ENCODE peak calls at places on chromosomes 11 and 22, in seven cellular contexts. One of them, this sample, is unnamed.

GRCh38 chr22:36659762-36660509 is 43.6 kb downstream of the CACNG2 start:
- DNase-seq in H1: no peak
- DNase-seq in GM12891: no peak
- DNase-seq in SK-N-SH: peak
- DNase-seq in HepG2: peak
- DNase-seq in GM12878: no peak
- DNase-seq in K562: peak
- DNase-seq in this sample: peak

GRCh38 chr22:28407645-28408044 is 272.0 kb downstream of the TTC28 start:
- DNase-seq in HepG2: no peak
- DNase-seq in SK-N-SH: no peak
- DNase-seq in K562: no peak
- DNase-seq in H1: no peak
- DNase-seq in GM12891: no peak
- DNase-seq in GM12878: no peak
- DNase-seq in this sample: no peak

GRCh38 chr11:102220728-102221467 is 96.4 kb upstream of the BIRC3 start:
- DNase-seq in K562: no peak
- DNase-seq in H1: no peak
- DNase-seq in GM12891: no peak
- DNase-seq in SK-N-SH: no peak
- DNase-seq in GM12878: no peak
- DNase-seq in HepG2: no peak
- DNase-seq in this sample: no peak

GRCh38 chr22:30115705-30116104 is 35.4 kb downstream of the HORMAD2 start:
- DNase-seq in GM12878: no peak
- DNase-seq in K562: no peak
- DNase-seq in GM12891: no peak
- DNase-seq in H1: no peak
- DNase-seq in SK-N-SH: no peak
- DNase-seq in HepG2: no peak
- DNase-seq in this sample: no peak

GRCh38 chr11:6431861-6432260 is 8.9 kb downstream of the HPX start:
- DNase-seq in GM12878: no peak
- DNase-seq in H1: no peak
- DNase-seq in K562: no peak
- DNase-seq in HepG2: no peak
- DNase-seq in SK-N-SH: no peak
- DNase-seq in GM12891: no peak
- DNase-seq in this sample: no peak

GRCh38 chr22:48477031-48477721 is 1350.5 kb downstream of the BRD1 start:
- DNase-seq in GM12891: no peak
- DNase-seq in HepG2: no peak
- DNase-seq in SK-N-SH: no peak
- DNase-seq in GM12878: no peak
- DNase-seq in H1: no peak
- DNase-seq in K562: no peak
- DNase-seq in this sample: no peak

GRCh38 chr22:39132281-39132680 is 20.2 kb downstream of the CBX7 start:
- DNase-seq in GM12878: no peak
- DNase-seq in K562: no peak
- DNase-seq in SK-N-SH: no peak
- DNase-seq in H1: no peak
- DNase-seq in GM12891: no peak
- DNase-seq in HepG2: no peak
- DNase-seq in this sample: no peak

GRCh38 chr11:102187416-102188125 is 77.3 kb downstream of the YAP1 start:
- DNase-seq in SK-N-SH: peak
- DNase-seq in K562: no peak
- DNase-seq in GM12878: no peak
- DNase-seq in HepG2: peak
- DNase-seq in H1: no peak
- DNase-seq in GM12891: no peak
- DNase-seq in this sample: no peak

GRCh38 chr22:43884600-43885318 is 7.1 kb downstream of the PNPLA5 start:
- DNase-seq in K562: peak
- DNase-seq in SK-N-SH: peak
- DNase-seq in HepG2: no peak
- DNase-seq in H1: peak
- DNase-seq in GM12878: peak
- DNase-seq in GM12891: peak
- DNase-seq in this sample: peak

DNA sequence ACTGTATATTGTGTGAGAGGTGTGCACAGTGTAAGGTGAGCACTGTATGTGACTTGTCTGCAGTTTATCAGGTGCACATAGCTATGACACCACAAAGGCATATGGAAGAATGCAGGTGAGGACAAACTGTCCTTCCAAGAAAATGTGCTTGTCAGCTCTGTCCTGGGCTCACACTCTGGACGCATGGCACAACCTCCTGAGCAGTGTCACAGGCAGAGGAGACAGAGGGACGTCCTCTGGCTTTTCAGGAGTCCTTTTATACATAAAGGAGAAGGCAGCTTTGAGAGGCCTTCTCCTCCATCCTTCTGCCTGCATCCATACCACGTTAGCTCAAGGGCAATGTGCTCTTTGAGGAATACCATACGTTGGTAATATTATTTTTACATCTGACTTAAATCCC is 7.5 kb upstream of the MYOD1 start:
- DNase-seq in K562: no peak
- DNase-seq in H1: no peak
- DNase-seq in GM12878: no peak
- DNase-seq in GM12891: no peak
- DNase-seq in SK-N-SH: no peak
- DNase-seq in HepG2: no peak
- DNase-seq in this sample: no peak
- TF ChIP-seq TAF1 in K562: no peak
- TF ChIP-seq TAF1 in H1: no peak
- TF ChIP-seq TAF1 in GM12878: no peak
- TF ChIP-seq TAF1 in GM12891: no peak
- TF ChIP-seq TAF1 in SK-N-SH: no peak
- TF ChIP-seq TAF1 in HepG2: no peak
- TF ChIP-seq TAF1 in this sample: no peak

GRCh38 chr22:35555941-35556547 is 15.4 kb downstream of the RASD2 start:
- DNase-seq in SK-N-SH: no peak
- DNase-seq in GM12891: no peak
- DNase-seq in H1: no peak
- DNase-seq in HepG2: no peak
- DNase-seq in GM12878: no peak
- DNase-seq in K562: no peak
- DNase-seq in this sample: no peak

GRCh38 chr22:35556666-35557065 is 16.0 kb downstream of the RASD2 start:
- DNase-seq in HepG2: no peak
- DNase-seq in SK-N-SH: no peak
- DNase-seq in H1: no peak
- DNase-seq in GM12891: no peak
- DNase-seq in K562: no peak
- DNase-seq in GM12878: no peak
- DNase-seq in this sample: no peak

GRCh38 chr22:35559354-35560005 is 18.8 kb downstream of the RASD2 start:
- DNase-seq in GM12878: no peak
- DNase-seq in HepG2: no peak
- DNase-seq in SK-N-SH: no peak
- DNase-seq in K562: no peak
- DNase-seq in GM12891: no peak
- DNase-seq in H1: no peak
- DNase-seq in this sample: no peak

GRCh38 chr22:35558719-35559118 is 18.1 kb downstream of the RASD2 start:
- DNase-seq in H1: no peak
- DNase-seq in HepG2: no peak
- DNase-seq in K562: no peak
- DNase-seq in GM12891: no peak
- DNase-seq in SK-N-SH: no peak
- DNase-seq in GM12878: no peak
- DNase-seq in this sample: no peak

DNA sequence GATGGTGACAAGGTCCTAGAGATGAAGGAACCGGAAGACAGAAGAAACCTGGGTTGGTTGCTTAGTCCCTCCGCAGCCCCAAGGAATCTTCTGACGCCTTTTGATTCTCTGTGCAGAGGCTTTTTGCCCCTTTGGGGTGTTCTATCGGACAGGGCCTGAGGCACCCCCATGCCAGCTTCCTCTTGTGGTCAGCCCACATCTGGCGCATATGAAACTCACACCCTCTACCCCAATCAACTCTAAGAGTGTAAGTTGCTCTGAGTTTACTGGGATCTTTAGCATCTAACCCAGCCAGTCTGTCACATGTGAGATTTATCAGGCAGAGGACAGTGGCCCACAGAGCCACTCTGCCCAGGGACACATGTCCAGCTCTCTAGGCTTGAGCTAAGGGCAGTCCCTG is 17.4 kb downstream of the RASD2 start:
- DNase-seq in GM12891: no peak
- DNase-seq in H1: no peak
- DNase-seq in K562: no peak
- DNase-seq in HepG2: no peak
- DNase-seq in SK-N-SH: no peak
- DNase-seq in GM12878: no peak
- DNase-seq in this sample: no peak
- TF ChIP-seq TAF1 in GM12891: no peak
- TF ChIP-seq TAF1 in H1: no peak
- TF ChIP-seq TAF1 in K562: no peak
- TF ChIP-seq TAF1 in HepG2: no peak
- TF ChIP-seq TAF1 in SK-N-SH: no peak
- TF ChIP-seq TAF1 in GM12878: no peak
- TF ChIP-seq TAF1 in this sample: no peak

GRCh38 chr22:50180727-50181521 is 4.8 kb upstream of the TRABD start:
- DNase-seq in H1: no peak
- DNase-seq in GM12891: no peak
- DNase-seq in SK-N-SH: no peak
- DNase-seq in GM12878: no peak
- DNase-seq in HepG2: no peak
- DNase-seq in K562: no peak
- DNase-seq in this sample: no peak
- TF ChIP-seq TAF1 in H1: no peak
- TF ChIP-seq TAF1 in GM12891: no peak
- TF ChIP-seq TAF1 in SK-N-SH: no peak
- TF ChIP-seq TAF1 in GM12878: no peak
- TF ChIP-seq TAF1 in HepG2: no peak
- TF ChIP-seq TAF1 in K562: no peak
- TF ChIP-seq TAF1 in this sample: no peak

DNA sequence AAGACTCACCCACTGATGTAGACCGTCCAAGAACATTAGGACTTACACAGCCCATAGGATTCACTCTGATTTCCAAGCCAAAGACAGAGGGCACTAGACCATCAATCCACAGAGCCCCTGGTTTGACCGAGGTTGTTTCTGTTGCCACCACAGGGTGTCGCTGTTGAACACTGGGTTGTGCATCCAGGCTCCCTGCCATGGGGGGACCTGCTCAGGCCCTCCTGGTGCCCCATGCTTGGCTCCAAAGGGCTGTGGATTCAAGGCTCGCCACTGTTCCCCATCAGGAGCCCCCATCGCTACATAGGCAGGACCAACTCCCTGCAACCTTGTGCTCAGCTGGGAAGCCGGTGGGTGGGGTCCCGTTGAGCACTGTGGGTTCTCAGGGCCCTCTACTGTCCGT is 128.0 kb upstream of the ANO1 start:
- DNase-seq in K562: peak
- DNase-seq in H1: peak
- DNase-seq in SK-N-SH: peak
- DNase-seq in GM12891: peak
- DNase-seq in HepG2: peak
- DNase-seq in GM12878: no peak
- DNase-seq in this sample: no peak
- TF ChIP-seq TAF1 in K562: no peak
- TF ChIP-seq TAF1 in H1: no peak
- TF ChIP-seq TAF1 in SK-N-SH: no peak
- TF ChIP-seq TAF1 in GM12891: no peak
- TF ChIP-seq TAF1 in HepG2: no peak
- TF ChIP-seq TAF1 in GM12878: no peak
- TF ChIP-seq TAF1 in this sample: no peak

DNA sequence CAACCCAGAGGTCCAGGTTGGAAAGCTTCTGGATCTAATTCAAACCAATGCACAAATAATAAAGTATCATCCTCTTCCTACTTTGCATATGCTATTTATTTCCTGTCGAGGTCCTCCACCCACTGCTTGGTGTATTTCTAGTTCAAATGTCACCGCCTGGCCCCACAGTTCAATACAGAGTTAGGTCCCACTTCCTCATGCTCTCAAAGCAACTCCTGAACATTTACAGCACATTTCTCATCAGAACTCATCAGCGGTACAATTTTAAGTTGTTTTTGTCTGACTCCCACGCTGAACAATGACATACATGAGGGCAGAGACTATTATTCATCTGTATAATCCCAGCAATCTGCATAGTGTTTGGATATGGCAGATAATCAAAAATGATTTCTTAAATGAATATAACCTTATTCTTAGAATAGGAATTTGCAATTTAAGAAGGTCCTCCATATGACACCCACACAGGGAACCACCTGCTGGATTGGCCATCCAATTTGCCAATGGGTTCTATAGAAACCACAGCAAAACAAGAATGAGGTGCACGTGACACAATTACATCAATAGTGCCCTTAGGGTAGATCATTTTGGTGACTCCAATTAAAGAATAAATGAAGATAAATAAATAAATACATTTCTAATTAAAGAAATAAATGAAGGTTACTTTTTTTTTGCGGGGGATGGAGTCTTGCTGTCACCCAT is 54.3 kb downstream of the SLC25A17 start:
- DNase-seq in GM12891: peak
- DNase-seq in HepG2: no peak
- DNase-seq in GM12878: peak
- DNase-seq in K562: no peak
- DNase-seq in SK-N-SH: no peak
- DNase-seq in H1: no peak
- DNase-seq in this sample: peak
- TF ChIP-seq TAF1 in GM12891: no peak
- TF ChIP-seq TAF1 in HepG2: no peak
- TF ChIP-seq TAF1 in GM12878: peak
- TF ChIP-seq TAF1 in K562: no peak
- TF ChIP-seq TAF1 in SK-N-SH: no peak
- TF ChIP-seq TAF1 in H1: no peak
- TF ChIP-seq TAF1 in this sample: no peak

DNA sequence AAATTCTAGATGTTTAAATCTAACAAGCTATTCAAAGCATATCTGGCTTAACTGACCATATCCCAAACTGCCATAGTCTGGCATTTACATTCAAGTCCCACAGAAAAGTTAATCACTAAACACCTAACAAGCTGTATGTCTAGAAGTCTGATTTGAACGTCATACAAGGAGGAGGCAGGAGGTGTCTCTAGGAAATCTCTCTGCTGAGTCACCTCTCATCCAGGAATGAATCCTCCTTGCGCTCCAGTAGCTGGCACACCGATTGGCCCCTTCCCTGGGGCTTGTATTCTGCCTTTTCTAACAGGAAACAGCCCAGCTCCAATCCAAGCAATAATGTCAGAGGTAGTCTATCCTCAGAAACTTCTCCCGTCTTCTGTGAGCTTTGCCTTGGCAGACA is 31.8 kb downstream of the FEZ1 start:
- DNase-seq in H1: no peak
- DNase-seq in SK-N-SH: no peak
- DNase-seq in HepG2: no peak
- DNase-seq in GM12891: no peak
- DNase-seq in GM12878: no peak
- DNase-seq in K562: peak
- DNase-seq in this sample: no peak
- TF ChIP-seq TAF1 in H1: no peak
- TF ChIP-seq TAF1 in SK-N-SH: no peak
- TF ChIP-seq TAF1 in HepG2: no peak
- TF ChIP-seq TAF1 in GM12891: no peak
- TF ChIP-seq TAF1 in GM12878: no peak
- TF ChIP-seq TAF1 in K562: no peak
- TF ChIP-seq TAF1 in this sample: no peak

This sample was measured in GM12892.